ENCODE peak calls at places on chromosomes 5 and 9, in ten cellular contexts. M is lung, Q is endodermal cell, B is WERI-Rb-1, V is pancreas, X is aorta, F is right cardiac atrium, E is coronary artery, T is neuronal stem cell, N is PC-3. J is an unnamed sample.

GRCh38 chr9:113320051-113320450 is 16.9 kb upstream of the RNF183 start:
- DNase-seq in M (no peak), Q (peak), B (no peak), V (no peak), X (no peak), F (no peak), E (no peak), T (no peak), N (no peak), J (no peak)

GRCh38 chr9:126395439-126396212 is 69.0 kb downstream of the MVB12B start:
- DNase-seq in M (no peak), Q (no peak), B (no peak), V (no peak), X (no peak), F (no peak), E (no peak), T (no peak), N (peak), J (no peak)

GRCh38 chr5:568061-568781 is 43.9 kb upstream of the CEP72 start:
- DNase-seq in M (no peak), Q (peak), B (peak), V (no peak), X (no peak), F (no peak), E (no peak), T (no peak), N (no peak), J (no peak)

GRCh38 chr5:51378778-51379652 is 4.2 kb upstream of the ISL1 start:
- DNase-seq in M (no peak), Q (peak), B (no peak), V (no peak), X (no peak), F (no peak), E (no peak), T (peak), N (peak), J (no peak)

GRCh38 chr5:151738125-151738848 is 20.1 kb downstream of the ATOX1 start:
- DNase-seq in M (no peak), Q (no peak), B (no peak), V (no peak), X (no peak), F (no peak), E (no peak), T (no peak), N (no peak), J (no peak)

GRCh38 chr5:78005021-78005785 is 229.1 kb upstream of the TBCA start:
- DNase-seq in M (no peak), Q (no peak), B (no peak), V (no peak), X (no peak), F (no peak), E (no peak), T (no peak), N (peak), J (no peak)

GRCh38 chr9:88197781-88198345 is 59.6 kb upstream of the SPATA31C2 start:
- DNase-seq in M (no peak), Q (no peak), B (no peak), V (no peak), X (no peak), F (no peak), E (no peak), T (no peak), N (peak), J (no peak)

GRCh38 chr5:91296691-91297143 is 86.4 kb downstream of the ARRDC3 start:
- DNase-seq in M (peak), Q (no peak), B (no peak), V (no peak), X (peak), F (peak), E (peak), T (no peak), N (no peak), J (no peak)

GRCh38 chr9:94717656-94718225 is 8.8 kb upstream of the AOPEP start:
- DNase-seq in M (no peak), Q (peak), B (no peak), V (no peak), X (no peak), F (no peak), E (no peak), T (no peak), N (peak), J (no peak)

GRCh38 chr5:112338681-112339337 is 80.3 kb downstream of the EPB41L4A start:
- DNase-seq in M (no peak), Q (peak), B (no peak), V (no peak), X (no peak), F (no peak), E (no peak), T (no peak), N (peak), J (no peak)

GRCh38 chr9:7500521-7500920 is 299.1 kb downstream of the DMAC1 start:
- DNase-seq in M (no peak), Q (no peak), B (no peak), V (no peak), X (no peak), F (no peak), E (no peak), T (no peak), N (no peak), J (no peak)

GRCh38 chr9:134515026-134515821 is 126.4 kb upstream of the COL5A1 start:
- DNase-seq in M (no peak), Q (no peak), B (no peak), V (no peak), X (no peak), F (no peak), E (no peak), T (no peak), N (no peak), J (no peak)

GRCh38 chr5:129749101-129749500 is 1.2 kb downstream of the MINAR2 start:
- DNase-seq in M (no peak), Q (no peak), B (no peak), V (no peak), X (no peak), F (no peak), E (no peak), T (no peak), N (no peak), J (no peak)

GRCh38 chr5:59236448-59236847 is 653.6 kb downstream of the RAB3C start:
- DNase-seq in M (no peak), Q (no peak), B (no peak), V (no peak), X (no peak), F (peak), E (no peak), T (no peak), N (no peak), J (no peak)

GRCh38 chr9:123742009-123742767 is 187.7 kb downstream of the DENND1A start:
- DNase-seq in M (no peak), Q (no peak), B (no peak), V (no peak), X (no peak), F (peak), E (no peak), T (peak), N (no peak), J (no peak)

GRCh38 chr9:89880161-89880560 is 275.3 kb downstream of the GADD45G start:
- DNase-seq in M (no peak), Q (no peak), B (no peak), V (no peak), X (peak), F (no peak), E (no peak), T (no peak), N (no peak), J (no peak)

GRCh38 chr9:124773473-124774130 is 2.5 kb upstream of the NR6A1 start:
- DNase-seq in M (no peak), Q (no peak), B (no peak), V (no peak), X (no peak), F (no peak), E (no peak), T (no peak), N (no peak), J (no peak)

GRCh38 chr9:121954477-121955175 is 138.5 kb downstream of the TTLL11 start:
- DNase-seq in M (peak), Q (no peak), B (no peak), V (no peak), X (no peak), F (peak), E (no peak), T (no peak), N (no peak), J (no peak)

GRCh38 chr5:72378636-72379289 is 58.6 kb downstream of the PTCD2 start:
- DNase-seq in M (no peak), Q (no peak), B (no peak), V (no peak), X (no peak), F (peak), E (no peak), T (no peak), N (peak), J (no peak)

GRCh38 chr9:114499528-114499927 is 5.7 kb downstream of the WHRN start:
- DNase-seq in M (no peak), Q (no peak), B (peak), V (no peak), X (no peak), F (no peak), E (no peak), T (peak), N (no peak), J (no peak)

GRCh38 chr5:149893403-149893931 is 51.1 kb downstream of the PDE6A start:
- DNase-seq in M (no peak), Q (no peak), B (no peak), V (no peak), X (no peak), F (no peak), E (no peak), T (no peak), N (no peak), J (no peak)

GRCh38 chr5:59466271-59466670 is 427.3 kb downstream of the PDE4D start:
- DNase-seq in M (no peak), Q (no peak), B (no peak), V (no peak), X (no peak), F (no peak), E (no peak), T (no peak), N (no peak), J (no peak)

GRCh38 chr5:120471971-120472370 is 7.9 kb downstream of the PRR16 start:
- DNase-seq in M (no peak), Q (no peak), B (no peak), V (no peak), X (no peak), F (no peak), E (no peak), T (no peak), N (no peak), J (no peak)

GRCh38 chr5:67089200-67089725 is 107.3 kb downstream of the CD180 start:
- DNase-seq in M (no peak), Q (no peak), B (peak), V (no peak), X (no peak), F (no peak), E (no peak), T (no peak), N (peak), J (no peak)

GRCh38 chr9:84759300-84759750 is 89.8 kb downstream of the NTRK2 start:
- DNase-seq in M (no peak), Q (no peak), B (no peak), V (no peak), X (no peak), F (no peak), E (no peak), T (no peak), N (peak), J (no peak)

GRCh38 chr5:76691470-76692273 is 24.3 kb upstream of the F2R start:
- DNase-seq in M (no peak), Q (no peak), B (peak), V (no peak), X (no peak), F (no peak), E (no peak), T (no peak), N (no peak), J (no peak)

GRCh38 chr9:129319076-129319937 is 141.2 kb upstream of the IER5L start:
- DNase-seq in M (no peak), Q (peak), B (peak), V (no peak), X (peak), F (no peak), E (peak), T (no peak), N (no peak), J (no peak)

GRCh38 chr9:106860731-106861584 is 2.0 kb upstream of the ZNF462 start:
- DNase-seq in M (peak), Q (peak), B (no peak), V (no peak), X (peak), F (peak), E (peak), T (peak), N (peak), J (no peak)

GRCh38 chr9:130328349-130328801 is 62.8 kb downstream of the HMCN2 start:
- DNase-seq in M (peak), Q (no peak), B (no peak), V (no peak), X (no peak), F (peak), E (no peak), T (no peak), N (no peak), J (no peak)

GRCh38 chr5:42951169-42951846 is 88.8 kb downstream of the ANXA2R start:
- DNase-seq in M (no peak), Q (no peak), B (no peak), V (no peak), X (peak), F (peak), E (peak), T (no peak), N (no peak), J (no peak)

GRCh38 chr5:179765400-179765799 is 28.4 kb upstream of the LTC4S start:
- DNase-seq in M (no peak), Q (no peak), B (no peak), V (no peak), X (peak), F (peak), E (no peak), T (no peak), N (peak), J (no peak)

GRCh38 chr9:87099383-87099782 is 152.1 kb upstream of the GAS1 start:
- DNase-seq in M (no peak), Q (no peak), B (no peak), V (no peak), X (no peak), F (no peak), E (no peak), T (no peak), N (no peak), J (no peak)

GRCh38 chr5:132489871-132490483 is 596 bp downstream of the IRF1 start:
- DNase-seq in M (peak), Q (peak), B (peak), V (peak), X (peak), F (peak), E (peak), T (no peak), N (peak), J (no peak)

GRCh38 chr9:36025751-36026150 is 11.0 kb upstream of the RECK start:
- DNase-seq in M (no peak), Q (no peak), B (no peak), V (no peak), X (no peak), F (no peak), E (no peak), T (no peak), N (no peak), J (no peak)

GRCh38 chr5:65805082-65805481 is 83.1 kb downstream of the NLN start:
- DNase-seq in M (no peak), Q (no peak), B (no peak), V (no peak), X (no peak), F (no peak), E (no peak), T (no peak), N (no peak), J (no peak)

GRCh38 chr5:178870411-178870810 is 10.7 kb downstream of the ZNF354B start:
- DNase-seq in M (no peak), Q (no peak), B (no peak), V (no peak), X (no peak), F (no peak), E (no peak), T (no peak), N (no peak), J (no peak)

GRCh38 chr9:112711050-112711689 is 6.7 kb downstream of the INIP start:
- DNase-seq in M (no peak), Q (peak), B (no peak), V (no peak), X (no peak), F (no peak), E (no peak), T (no peak), N (peak), J (peak)

GRCh38 chr5:138946831-138947560 is 71.9 kb upstream of the LRRTM2 start:
- DNase-seq in M (no peak), Q (no peak), B (no peak), V (no peak), X (no peak), F (no peak), E (no peak), T (no peak), N (no peak), J (no peak)

DNA sequence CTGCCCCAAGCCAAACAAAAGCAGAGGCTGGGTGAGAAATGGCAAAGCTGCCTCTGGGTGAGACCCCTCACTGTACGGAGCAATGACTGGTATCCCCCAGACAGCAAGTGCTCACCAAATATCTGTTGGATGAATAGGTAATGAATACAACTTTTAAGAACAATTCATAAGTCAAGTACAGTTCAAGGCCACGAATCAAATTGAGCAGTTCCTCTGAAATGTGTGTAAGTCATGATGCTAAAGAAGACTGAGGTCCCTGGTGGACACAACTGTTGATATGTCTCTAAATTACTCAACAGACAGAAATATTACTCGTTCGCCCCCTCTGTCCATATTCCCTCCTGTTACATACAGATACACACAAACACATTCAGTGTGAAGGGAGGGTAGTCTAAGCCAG is 160.7 kb downstream of the GLIS3 start:
- DNase-seq in M (no peak), Q (no peak), B (no peak), V (no peak), X (no peak), F (no peak), E (no peak), T (no peak), N (no peak), J (no peak)
- H3K27ac ChIP-seq in M (no peak), Q (no peak), B (no peak), V (peak), X (no peak), F (no peak), E (no peak), T (no peak), N (no peak), J (no peak)

DNA sequence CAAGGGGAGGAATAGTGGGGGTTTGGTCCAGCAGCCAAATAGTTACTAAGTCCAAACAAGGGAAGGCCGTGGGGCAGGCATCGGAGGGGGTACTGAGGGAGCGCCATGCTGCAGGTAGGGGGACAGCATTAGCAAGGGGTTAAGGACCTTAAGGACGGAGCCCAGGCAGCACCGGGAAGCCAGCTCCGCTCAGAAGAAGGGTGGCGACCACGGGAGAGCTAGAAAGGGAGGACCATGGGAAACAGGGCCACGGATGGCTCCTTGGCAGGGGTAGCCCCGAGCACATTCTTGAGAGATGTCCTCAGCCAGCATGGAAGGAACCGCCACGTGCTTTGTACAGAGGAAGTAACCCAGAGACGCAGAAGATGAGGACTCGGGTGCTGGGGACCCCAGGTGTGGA is 76.2 kb upstream of the STXBP1 start:
- DNase-seq in M (no peak), Q (no peak), B (no peak), V (no peak), X (peak), F (peak), E (no peak), T (no peak), N (no peak), J (no peak)
- H3K27ac ChIP-seq in M (peak), Q (no peak), B (peak), V (peak), X (no peak), F (no peak), E (peak), T (no peak), N (no peak), J (no peak)

GRCh38 chr9:304519-305185 is 90.0 kb downstream of the DOCK8 start:
- DNase-seq in M (peak), Q (no peak), B (no peak), V (no peak), X (no peak), F (no peak), E (no peak), T (no peak), N (peak), J (no peak)
- H3K27ac ChIP-seq in M (no peak), Q (no peak), B (no peak), V (peak), X (no peak), F (no peak), E (no peak), T (no peak), N (peak), J (no peak)

GRCh38 chr5:34415559-34416198 is 240.4 kb upstream of the RAI14 start:
- DNase-seq in M (no peak), Q (no peak), B (no peak), V (no peak), X (no peak), F (no peak), E (no peak), T (no peak), N (no peak), J (no peak)

GRCh38 chr5:34412769-34413168 is 243.4 kb upstream of the RAI14 start:
- DNase-seq in M (no peak), Q (no peak), B (no peak), V (no peak), X (no peak), F (no peak), E (no peak), T (no peak), N (peak), J (no peak)

GRCh38 chr5:34410411-34411139 is 245.6 kb upstream of the RAI14 start:
- DNase-seq in M (no peak), Q (peak), B (no peak), V (no peak), X (no peak), F (no peak), E (no peak), T (no peak), N (peak), J (no peak)

GRCh38 chr5:34411470-34412346 is 244.4 kb upstream of the RAI14 start:
- DNase-seq in M (no peak), Q (peak), B (no peak), V (no peak), X (no peak), F (no peak), E (no peak), T (no peak), N (no peak), J (no peak)

GRCh38 chr5:34416501-34417008 is 239.6 kb upstream of the RAI14 start:
- DNase-seq in M (no peak), Q (no peak), B (no peak), V (no peak), X (no peak), F (no peak), E (no peak), T (no peak), N (no peak), J (no peak)
- H3K27ac ChIP-seq in M (no peak), Q (no peak), B (no peak), V (no peak), X (no peak), F (no peak), E (no peak), T (no peak), N (no peak), J (no peak)

DNA sequence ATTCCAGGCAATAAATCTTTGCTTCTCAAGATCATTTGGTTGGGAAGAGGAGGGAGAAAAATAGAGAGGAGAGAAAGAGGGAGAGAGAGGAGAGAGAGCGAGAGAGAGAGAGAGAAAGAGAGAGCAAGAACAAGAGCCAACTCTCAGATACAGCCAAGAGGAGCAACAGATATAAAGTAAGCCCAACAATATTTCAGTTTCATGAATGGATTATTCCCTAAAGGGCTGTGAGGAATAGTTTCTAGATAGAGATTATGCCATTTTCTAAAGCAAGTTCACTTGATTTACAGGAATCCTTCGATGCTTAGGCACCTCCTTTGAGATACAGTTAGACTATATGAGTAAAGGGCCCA is 126.3 kb upstream of the ANKRD55 start:
- DNase-seq in M (no peak), Q (no peak), B (no peak), V (no peak), X (no peak), F (no peak), E (no peak), T (no peak), N (no peak), J (no peak)
- H3K27ac ChIP-seq in M (no peak), Q (no peak), B (no peak), V (peak), X (no peak), F (peak), E (peak), T (no peak), N (no peak), J (no peak)

GRCh38 chr5:154194348-154195329 is 4.1 kb downstream of the GALNT10 start:
- DNase-seq in M (no peak), Q (peak), B (no peak), V (no peak), X (no peak), F (no peak), E (no peak), T (no peak), N (peak), J (no peak)

GRCh38 chr5:154193636-154194035 is 3.1 kb downstream of the GALNT10 start:
- DNase-seq in M (no peak), Q (no peak), B (no peak), V (no peak), X (no peak), F (no peak), E (no peak), T (no peak), N (peak), J (no peak)

GRCh38 chr5:154190652-154191304 is at the start of gene GALNT10:
- DNase-seq in M (peak), Q (no peak), B (peak), V (peak), X (no peak), F (peak), E (no peak), T (peak), N (peak), J (no peak)

GRCh38 chr5:154191467-154192261 is 1.1 kb downstream of the GALNT10 start:
- DNase-seq in M (no peak), Q (no peak), B (no peak), V (no peak), X (no peak), F (no peak), E (no peak), T (no peak), N (no peak), J (no peak)

GRCh38 chr5:154193176-154193575 is 2.6 kb downstream of the GALNT10 start:
- DNase-seq in M (no peak), Q (no peak), B (no peak), V (no peak), X (no peak), F (no peak), E (no peak), T (no peak), N (no peak), J (peak)
- H3K27ac ChIP-seq in M (no peak), Q (no peak), B (no peak), V (no peak), X (no peak), F (no peak), E (peak), T (no peak), N (no peak), J (peak)

GRCh38 chr9:19408316-19408692 is 505 bp upstream of the ACER2 start:
- DNase-seq in M (peak), Q (no peak), B (no peak), V (no peak), X (no peak), F (peak), E (no peak), T (no peak), N (no peak), J (peak)
- H3K27ac ChIP-seq in M (peak), Q (no peak), B (no peak), V (peak), X (no peak), F (peak), E (peak), T (no peak), N (peak), J (peak)